ENCODE peak calls at places on chromosomes 11 and 22, in seven cellular contexts. W is lower lobe of right lung; R is stimulated activated CD8-positive, alpha-beta memory T cell treated with anti-CD3 and anti-CD28 coated beads, Interleukin-4, amount 100 ng/mL, for 1 hour; I is astrocyte of the spinal cord; U is T-helper 2 cell; V is RPMI8226; F is activated naive CD8-positive, alpha-beta T cell treated with anti-CD3 and anti-CD28 coated beads, Interleukin-2, amount 50 U/mL, for 16 hours. K is an unnamed sample.

GRCh38 chr22:46280999-46281623 is 13.3 kb downstream of the TTC38 start:
- DNase-seq in R (no peak), W (peak; percentile 48), V (no peak), I (no peak), U (peak; percentile 67), F (no peak), K (peak; percentile 34)

GRCh38 chr11:88101881-88102594 is 73.2 kb downstream of the RAB38 start:
- DNase-seq in U (no peak), R (no peak), V (no peak), I (no peak), F (no peak), W (no peak), K (no peak)

GRCh38 chr11:12103411-12104225 is 6.8 kb upstream of the MICAL2 start:
- DNase-seq in I (no peak), U (no peak), F (no peak), V (no peak), R (no peak), W (no peak), K (no peak)

GRCh38 chr11:122486793-122487495 is 168.6 kb upstream of the UBASH3B start:
- DNase-seq in I (peak; percentile 5), V (no peak), U (no peak), F (no peak), W (no peak), R (no peak), K (no peak)

GRCh38 chr11:63761870-63762661 is 6.5 kb downstream of the ZFTA start:
- DNase-seq in R (no peak), U (no peak), I (no peak), V (no peak), F (no peak), W (no peak), K (no peak)

GRCh38 chr22:42949159-42949558 is 65.8 kb downstream of the PACSIN2 start:
- DNase-seq in W (no peak), U (no peak), I (peak; percentile 63), R (no peak), V (no peak), F (no peak), K (no peak)

GRCh38 chr22:41915035-41915782 is at the start of gene SHISA8:
- DNase-seq in I (peak; percentile 27), V (peak; percentile 65), R (no peak), W (no peak), U (peak; percentile 45), F (no peak), K (peak; percentile 30)

GRCh38 chr11:3095712-3096361 is 38.6 kb upstream of the CARS1 start:
- DNase-seq in U (no peak), R (no peak), V (no peak), W (peak; percentile 43), I (peak; percentile 80), F (no peak), K (no peak)